ENCODE peak calls at places on chromosomes 4 and X, in six cellular contexts. U is psoas muscle; Y is tibial nerve; Z is CD4-positive, alpha-beta T cell; K is right lobe of liver; S is Peyer's patch. G is an unnamed sample. For H3K27me3, the result is how much of the 10 kb centered on the place peaks cover.

GRCh38 chr4:114302472-114302871 is 296.1 kb upstream of the UGT8 start:
- DNase-seq in U (no peak), Y (no peak), Z (no peak), K (no peak), S (no peak), G (no peak)

GRCh38 chr4:184030764-184031163 is 125.7 kb downstream of the STOX2 start:
- DNase-seq in U (no peak), Y (no peak), Z (no peak), K (no peak), S (no peak), G (no peak)

GRCh38 chr4:102422843-102423242 is 77.6 kb upstream of the SLC39A8 start:
- DNase-seq in U (no peak), Y (no peak), Z (no peak), K (no peak), S (no peak), G (no peak)

GRCh38 chr4:39348371-39349265 is 17.5 kb downstream of the RFC1 start:
- DNase-seq in U (no peak), Y (no peak), Z (no peak), K (no peak), S (no peak), G (no peak)

GRCh38 chr4:186808635-186809018 is 85.0 kb upstream of the FAT1 start:
- DNase-seq in U (no peak), Y (no peak), Z (no peak), K (peak), S (no peak), G (no peak)

GRCh38 chrX:17082831-17083230 is 136.4 kb downstream of the REPS2 start:
- DNase-seq in U (no peak), Y (no peak), Z (no peak), K (no peak), S (no peak), G (no peak)

GRCh38 chr4:153179100-153179499 is 25.1 kb upstream of the TRIM2 start:
- DNase-seq in U (no peak), Y (no peak), Z (no peak), K (no peak), S (no peak), G (no peak)

GRCh38 chr4:98663226-98664006 is 5.0 kb upstream of the TSPAN5 start:
- DNase-seq in U (peak), Y (peak), Z (peak), K (peak), S (no peak), G (no peak)

GRCh38 chrX:124098089-124098488 is 136.6 kb downstream of the STAG2 start:
- DNase-seq in U (no peak), Y (no peak), Z (no peak), K (no peak), S (no peak), G (no peak)

GRCh38 chr4:81504685-81505598 is 33.2 kb upstream of the RASGEF1B start:
- DNase-seq in U (peak), Y (peak), Z (peak), K (peak), S (no peak), G (peak)

GRCh38 chrX:9447906-9448305 is 17.0 kb upstream of the TBL1X start:
- DNase-seq in U (no peak), Y (no peak), Z (no peak), K (no peak), S (no peak), G (no peak)

GRCh38 chrX:20352504-20352903 is 85.8 kb upstream of the RPS6KA3 start:
- DNase-seq in U (no peak), Y (no peak), Z (no peak), K (no peak), S (no peak), G (no peak)

GRCh38 chr4:187289371-187289770 is 565.7 kb upstream of the FAT1 start:
- DNase-seq in U (no peak), Y (no peak), Z (no peak), K (no peak), S (no peak), G (no peak)

GRCh38 chr4:149203256-149204001 is 612.2 kb downstream of the IQCM start:
- DNase-seq in U (no peak), Y (no peak), Z (no peak), K (peak), S (no peak), G (no peak)

GRCh38 chrX:19611636-19612376 is 96.5 kb upstream of the MAP3K15 start:
- DNase-seq in U (no peak), Y (no peak), Z (no peak), K (no peak), S (no peak), G (no peak)

GRCh38 chr4:55499495-55499894 is 47.2 kb downstream of the CLOCK start:
- DNase-seq in U (no peak), Y (no peak), Z (no peak), K (no peak), S (no peak), G (no peak)

GRCh38 chrX:111869639-111870034 is 6.3 kb upstream of the TRPC5OS start:
- DNase-seq in U (no peak), Y (no peak), Z (no peak), K (peak), S (no peak), G (no peak)

GRCh38 chrX:25011589-25012432 is 4.0 kb downstream of the ARX start:
- DNase-seq in U (no peak), Y (no peak), Z (no peak), K (no peak), S (no peak), G (no peak)
- H3K27me3 ChIP-seq in U (half or more), Y (under half), Z (half or more), K (under half), S (under half), G (half or more)

GRCh38 chrX:140502491-140503229 is 2.2 kb downstream of the SOX3 start:
- DNase-seq in U (no peak), Y (no peak), Z (no peak), K (no peak), S (no peak), G (no peak)
- H3K27me3 ChIP-seq in U (half or more), Y (under half), Z (under half), K (under half), S (under half), G (half or more)

GRCh38 chr4:89070041-89070440 is 13.1 kb upstream of the FAM13A start:
- DNase-seq in U (no peak), Y (no peak), Z (no peak), K (no peak), S (no peak), G (no peak)
- H3K27me3 ChIP-seq in U (under half), Y (under half), Z (under half), K (under half), S (under half), G (under half)

DNA sequence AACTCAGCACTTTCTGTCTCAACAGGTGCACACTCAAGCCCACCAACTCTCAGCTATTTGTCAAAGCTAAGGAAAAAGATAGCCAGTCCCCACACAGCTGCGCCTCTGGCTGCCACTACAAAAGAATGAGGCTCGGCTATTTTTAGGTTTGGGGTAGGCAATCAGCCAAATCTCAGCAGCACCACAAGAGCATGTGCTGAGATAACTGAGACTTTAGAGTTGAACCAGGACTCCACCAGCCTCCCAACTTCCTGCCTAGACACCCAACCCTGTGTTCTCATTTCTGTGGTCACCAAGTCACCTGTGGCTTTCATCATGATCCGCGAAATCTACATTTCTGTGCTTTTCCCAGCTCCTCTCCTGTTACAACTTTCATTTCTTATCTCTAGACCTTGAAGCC is 28.0 kb downstream of the DMD start:
- DNase-seq in U (peak), Y (no peak), Z (no peak), K (no peak), S (no peak), G (no peak)
- H3K27me3 ChIP-seq in U (under half), Y (under half), Z (under half), K (under half), S (under half), G (under half)

DNA sequence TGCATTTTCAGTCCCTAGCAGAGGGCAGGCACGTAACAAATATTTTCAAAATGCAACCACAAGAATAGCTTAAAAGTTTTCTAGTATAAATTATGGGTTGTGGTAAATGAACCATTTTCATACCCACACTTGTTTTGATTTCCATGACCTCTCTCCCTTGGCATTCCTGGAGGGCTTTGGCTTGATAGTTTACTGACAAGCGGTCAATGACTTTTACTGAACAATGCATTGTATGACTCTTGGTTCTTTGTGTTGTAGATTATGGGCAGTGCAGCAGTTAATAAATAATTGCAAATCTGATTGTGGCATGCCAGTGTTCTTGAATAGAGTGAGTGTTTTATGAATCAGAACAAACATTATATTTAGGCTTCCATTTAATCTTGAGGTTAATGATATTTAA is 285.2 kb upstream of the ARX start:
- DNase-seq in U (no peak), Y (no peak), Z (no peak), K (no peak), S (no peak), G (no peak)
- H3K27me3 ChIP-seq in U (under half), Y (under half), Z (under half), K (under half), S (under half), G (under half)

GRCh38 chr4:23594125-23594524 is 295.7 kb downstream of the PPARGC1A start:
- DNase-seq in U (no peak), Y (no peak), Z (no peak), K (no peak), S (no peak), G (no peak)

DNA sequence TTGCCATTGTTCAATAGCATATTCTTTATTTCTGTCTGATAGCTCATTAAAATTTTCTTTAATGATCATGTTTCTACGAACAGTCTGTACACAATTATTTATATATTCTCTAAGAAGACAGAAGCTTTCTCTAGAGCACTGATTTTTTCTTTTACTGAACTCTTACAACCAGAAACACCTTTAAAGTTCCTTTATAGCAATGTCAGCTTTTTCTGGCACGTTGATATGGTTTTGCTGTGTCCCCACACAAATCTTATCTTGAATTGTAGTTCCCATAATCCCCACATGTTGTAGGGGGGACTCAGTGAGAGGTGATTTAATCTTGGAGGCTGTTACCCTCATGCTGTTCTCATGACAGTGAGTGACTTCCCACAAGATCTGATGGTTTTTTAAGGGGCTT is 299.4 kb downstream of the PPARGC1A start:
- DNase-seq in U (no peak), Y (no peak), Z (no peak), K (no peak), S (no peak), G (no peak)
- H3K27me3 ChIP-seq in U (under half), Y (under half), Z (under half), K (under half), S (under half), G (under half)

GRCh38 chr4:54231419-54232150 is 2.5 kb downstream of the PDGFRA start:
- DNase-seq in U (peak), Y (no peak), Z (no peak), K (peak), S (peak), G (peak)
- H3K27me3 ChIP-seq in U (half or more), Y (under half), Z (half or more), K (under half), S (under half), G (half or more)

GRCh38 chr4:76896731-76897521 is 1.0 kb downstream of the SOWAHB start:
- DNase-seq in U (peak), Y (no peak), Z (no peak), K (peak), S (peak), G (peak)

GRCh38 chr4:76894537-76894936 is 3.4 kb downstream of the SOWAHB start:
- DNase-seq in U (no peak), Y (no peak), Z (no peak), K (no peak), S (no peak), G (no peak)

GRCh38 chr4:76897522-76898384 is at the start of gene SOWAHB:
- DNase-seq in U (peak), Y (no peak), Z (no peak), K (peak), S (peak), G (peak)

GRCh38 chr4:76895619-76896018 is 2.3 kb downstream of the SOWAHB start:
- DNase-seq in U (no peak), Y (no peak), Z (no peak), K (no peak), S (no peak), G (no peak)

DNA sequence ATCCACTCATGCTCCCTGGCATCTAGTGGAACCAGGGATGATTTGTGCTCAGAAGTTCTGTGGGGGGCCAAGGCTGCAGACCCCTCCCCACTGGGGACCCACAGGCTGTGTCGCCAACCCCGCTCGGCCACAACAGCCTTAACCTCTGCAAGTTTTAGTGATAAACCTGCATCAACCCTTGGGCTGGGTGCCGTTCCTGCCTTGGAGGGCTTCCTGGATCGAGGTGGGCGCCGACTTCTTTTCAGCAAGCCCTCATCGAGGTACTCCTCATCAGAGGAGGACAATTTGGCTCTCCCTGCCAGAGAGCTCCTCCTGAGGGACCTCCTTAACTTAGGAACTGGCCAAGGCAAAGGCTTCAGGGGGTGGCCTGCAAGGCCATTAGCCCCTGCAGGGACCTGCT is 1.9 kb downstream of the SOWAHB start:
- DNase-seq in U (no peak), Y (no peak), Z (no peak), K (no peak), S (no peak), G (peak)
- H3K27me3 ChIP-seq in U (half or more), Y (under half), Z (under half), K (under half), S (under half), G (half or more)

GRCh38 chr4:172599554-172599953 is 569.1 kb upstream of the GALNT7 start:
- DNase-seq in U (no peak), Y (no peak), Z (no peak), K (no peak), S (no peak), G (no peak)

GRCh38 chr4:172601195-172601594 is 567.4 kb upstream of the GALNT7 start:
- DNase-seq in U (no peak), Y (no peak), Z (no peak), K (no peak), S (no peak), G (no peak)

GRCh38 chr4:172596206-172596605 is 572.4 kb upstream of the GALNT7 start:
- DNase-seq in U (no peak), Y (no peak), Z (no peak), K (no peak), S (no peak), G (no peak)
- H3K27me3 ChIP-seq in U (under half), Y (under half), Z (under half), K (under half), S (under half), G (under half)

G was measured in left lung.